ENCODE peak calls at places on chromosomes 13 and 19, in nine cellular contexts. J is H9; H is stomach; K is upper lobe of right lung; A is aorta; P is OCI-LY7; S is body of pancreas; F is CD8-positive, alpha-beta T cell; G is psoas muscle. T is an unnamed sample.

GRCh38 chr13:75511226-75511625 is 26.4 kb downstream of the COMMD6 start:
- DNase-seq in J (no peak), H (no peak), K (no peak), A (no peak), P (no peak), S (no peak), F (no peak), G (no peak), T (no peak)

GRCh38 chr19:36488816-36489138 is 584 bp downstream of the ZNF566 start:
- DNase-seq in J (no peak), H (no peak), K (no peak), A (no peak), P (peak; percentile 63), S (no peak), F (no peak), G (no peak), T (no peak)

GRCh38 chr13:74705438-74705837 is 571.2 kb upstream of the KLF12 start:
- DNase-seq in J (no peak), H (no peak), K (no peak), A (no peak), P (no peak), S (no peak), F (no peak), G (no peak), T (no peak)

GRCh38 chr13:38135590-38135989 is 214.1 kb upstream of the UFM1 start:
- DNase-seq in J (no peak), H (no peak), K (no peak), A (no peak), P (no peak), S (no peak), F (no peak), G (no peak), T (no peak)

GRCh38 chr19:719081-719512 is 10.4 kb downstream of the PALM start:
- DNase-seq in J (no peak), H (no peak), K (no peak), A (peak; percentile 88), P (no peak), S (no peak), F (no peak), G (peak; percentile 88), T (peak; percentile 94)

GRCh38 chr19:13681509-13681908 is 82.8 kb upstream of the MRI1 start:
- DNase-seq in J (no peak), H (no peak), K (no peak), A (no peak), P (no peak), S (no peak), F (no peak), G (no peak), T (no peak)

GRCh38 chr19:584240-585001 is 5.3 kb upstream of the HCN2 start:
- DNase-seq in J (peak; percentile 83), H (peak; percentile 56), K (peak; percentile 77), A (peak; percentile 83), P (peak; percentile 65), S (peak; percentile 33), F (peak; percentile 42), G (peak; percentile 82), T (no peak)

GRCh38 chr13:96181886-96182285 is 92.0 kb downstream of the HS6ST3 start:
- DNase-seq in J (no peak), H (no peak), K (no peak), A (no peak), P (no peak), S (no peak), F (no peak), G (no peak), T (no peak)

GRCh38 chr19:28977826-28978225 is 235.1 kb downstream of the UQCRFS1 start:
- DNase-seq in J (no peak), H (no peak), K (no peak), A (no peak), P (no peak), S (no peak), F (no peak), G (no peak), T (no peak)

GRCh38 chr19:1672769-1673644 is 20.6 kb upstream of the TCF3 start:
- DNase-seq in J (peak; percentile 28), H (no peak), K (no peak), A (no peak), P (no peak), S (no peak), F (no peak), G (no peak), T (peak; percentile 38)

GRCh38 chr19:23312515-23312914 is 62.3 kb upstream of the ZNF724 start:
- DNase-seq in J (no peak), H (no peak), K (no peak), A (no peak), P (no peak), S (no peak), F (no peak), G (no peak), T (no peak)

GRCh38 chr19:2722541-2723344 is 1.6 kb upstream of the DIRAS1 start:
- DNase-seq in J (no peak), H (peak; percentile 78), K (peak; percentile 85), A (peak; percentile 94), P (no peak), S (no peak), F (no peak), G (peak; percentile 81), T (peak; percentile 84)

GRCh38 chr13:31093145-31093885 is 68.4 kb downstream of the HSPH1 start:
- DNase-seq in J (no peak), H (no peak), K (no peak), A (no peak), P (no peak), S (no peak), F (no peak), G (no peak), T (no peak)

GRCh38 chr19:50433201-50434180 is 799 bp downstream of the MYBPC2 start:
- DNase-seq in J (no peak), H (no peak), K (no peak), A (no peak), P (peak; percentile 55), S (no peak), F (no peak), G (no peak), T (no peak)

GRCh38 chr13:83274679-83275078 is 607.6 kb downstream of the SLITRK1 start:
- DNase-seq in J (no peak), H (no peak), K (no peak), A (no peak), P (no peak), S (no peak), F (no peak), G (no peak), T (no peak)

GRCh38 chr19:1016647-1017114 is 4.2 kb downstream of the TMEM259 start:
- DNase-seq in J (no peak), H (no peak), K (no peak), A (no peak), P (no peak), S (no peak), F (no peak), G (peak; percentile 72), T (no peak)

GRCh38 chr13:50359779-50360178 is 344.5 kb downstream of the KCNRG start:
- DNase-seq in J (no peak), H (no peak), K (no peak), A (no peak), P (no peak), S (no peak), F (no peak), G (no peak), T (no peak)

GRCh38 chr13:112454648-112455334 is 78.6 kb downstream of the SPACA7 start:
- DNase-seq in J (peak; percentile 23), H (no peak), K (no peak), A (no peak), P (no peak), S (no peak), F (no peak), G (no peak), T (no peak)

GRCh38 chr19:2867025-2867991 is at the start of gene ZNF556:
- DNase-seq in J (no peak), H (no peak), K (no peak), A (no peak), P (peak; percentile 72), S (peak; percentile 17), F (no peak), G (peak; percentile 77), T (peak; percentile 28)

GRCh38 chr19:31319465-31319864 is 29.8 kb downstream of the TSHZ3 start:
- DNase-seq in J (no peak), H (no peak), K (no peak), A (no peak), P (no peak), S (no peak), F (no peak), G (no peak), T (no peak)

GRCh38 chr13:27005556-27005955 is 166.1 kb downstream of the USP12 start:
- DNase-seq in J (no peak), H (no peak), K (no peak), A (no peak), P (no peak), S (no peak), F (no peak), G (no peak), T (no peak)

GRCh38 chr13:104357672-104358314 is 1291.6 kb upstream of the SLC10A2 start:
- DNase-seq in J (no peak), H (no peak), K (no peak), A (no peak), P (no peak), S (no peak), F (no peak), G (no peak), T (no peak)

GRCh38 chr13:96632536-96633320 is 361.5 kb downstream of the OXGR1 start:
- DNase-seq in J (no peak), H (no peak), K (no peak), A (no peak), P (no peak), S (no peak), F (no peak), G (no peak), T (no peak)

GRCh38 chr19:7428651-7429113 is 60.2 kb downstream of the PEX11G start:
- DNase-seq in J (no peak), H (no peak), K (no peak), A (no peak), P (no peak), S (no peak), F (no peak), G (no peak), T (no peak)
- H3K4me1 ChIP-seq in J (no peaks in the 10 kb centered on the region), H (peaks cover 18% of the 10 kb centered on the region), K (peaks cover 4% of the 10 kb centered on the region), A (no peaks in the 10 kb centered on the region), P (no peaks in the 10 kb centered on the region), S (peaks cover 34% of the 10 kb centered on the region), F (no peaks in the 10 kb centered on the region), G (peaks cover 3% of the 10 kb centered on the region), T (no peaks in the 10 kb centered on the region)

GRCh38 chr19:16598848-16599247 is 26.6 kb upstream of the SLC35E1 start:
- DNase-seq in J (no peak), H (no peak), K (no peak), A (no peak), P (no peak), S (no peak), F (no peak), G (no peak), T (no peak)
- H3K27ac ChIP-seq in J (no peak overlapping the region), H (no peak overlapping the region), K (no peak overlapping the region), A (no peak overlapping the region), P (peak overlapping the region; percentile 20), S (no peak overlapping the region), F (no peak overlapping the region), G (peak overlapping the region; percentile 30), T (no peak overlapping the region)

GRCh38 chr13:62033932-62034331 is 618.3 kb upstream of the PCDH20 start:
- DNase-seq in J (no peak), H (no peak), K (no peak), A (no peak), P (no peak), S (no peak), F (no peak), G (no peak), T (no peak)
- H3K4me1 ChIP-seq in J (no peaks in the 10 kb centered on the region), H (no peaks in the 10 kb centered on the region), K (no peaks in the 10 kb centered on the region), A (no peaks in the 10 kb centered on the region), P (no peaks in the 10 kb centered on the region), S (no peaks in the 10 kb centered on the region), F (no peaks in the 10 kb centered on the region), G (no peaks in the 10 kb centered on the region), T (no peaks in the 10 kb centered on the region)

GRCh38 chr19:3995619-3996018 is 10.4 kb upstream of the EEF2 start:
- DNase-seq in J (no peak), H (no peak), K (no peak), A (no peak), P (no peak), S (no peak), F (no peak), G (no peak), T (no peak)
- H3K27ac ChIP-seq in J (no peak overlapping the region), H (no peak overlapping the region), K (no peak overlapping the region), A (no peak overlapping the region), P (no peak overlapping the region), S (no peak overlapping the region), F (no peak overlapping the region), G (no peak overlapping the region), T (no peak overlapping the region)